ENCODE peak calls at places on chromosomes 2 and 18, in six cellular contexts. One of them, this sample, is unnamed.

GRCh38 chr2:101116841-101117552 is 34.2 kb downstream of the TBC1D8 start:
- DNase-seq in heart right ventricle: no peak
- DNase-seq in WTC11: no peak
- DNase-seq in spleen: no peak
- DNase-seq in DND-41: no peak
- DNase-seq in BJ: no peak
- DNase-seq in this sample: no peak

GRCh38 chr18:8450898-8451665 is 158.2 kb upstream of the RAB12 start:
- DNase-seq in BJ: no peak
- DNase-seq in heart right ventricle: peak; percentile 39
- DNase-seq in WTC11: peak; percentile 23
- DNase-seq in spleen: peak; percentile 81
- DNase-seq in DND-41: no peak
- DNase-seq in this sample: no peak

GRCh38 chr18:55265916-55266488 is 306.7 kb upstream of the CCDC68 start:
- DNase-seq in BJ: no peak
- DNase-seq in WTC11: no peak
- DNase-seq in DND-41: no peak
- DNase-seq in spleen: no peak
- DNase-seq in heart right ventricle: no peak
- DNase-seq in this sample: no peak

GRCh38 chr18:55688066-55688465 is 100.1 kb upstream of the TCF4 start:
- DNase-seq in WTC11: no peak
- DNase-seq in BJ: no peak
- DNase-seq in spleen: no peak
- DNase-seq in heart right ventricle: no peak
- DNase-seq in DND-41: no peak
- DNase-seq in this sample: no peak

GRCh38 chr2:118854507-118855300 is 7.3 kb upstream of the EN1 start:
- DNase-seq in spleen: no peak
- DNase-seq in heart right ventricle: no peak
- DNase-seq in WTC11: no peak
- DNase-seq in BJ: no peak
- DNase-seq in DND-41: no peak
- DNase-seq in this sample: no peak

GRCh38 chr2:68938938-68939337 is 13.8 kb downstream of the GKN2 start:
- DNase-seq in BJ: no peak
- DNase-seq in heart right ventricle: no peak
- DNase-seq in spleen: no peak
- DNase-seq in WTC11: no peak
- DNase-seq in DND-41: no peak
- DNase-seq in this sample: no peak

GRCh38 chr2:74887445-74887951 is 53.6 kb downstream of the HK2 start:
- DNase-seq in BJ: peak; percentile 68
- DNase-seq in WTC11: no peak
- DNase-seq in heart right ventricle: no peak
- DNase-seq in spleen: no peak
- DNase-seq in DND-41: no peak
- DNase-seq in this sample: no peak

GRCh38 chr2:158619496-158619895 is 162.7 kb downstream of the PKP4 start:
- DNase-seq in BJ: no peak
- DNase-seq in WTC11: no peak
- DNase-seq in DND-41: no peak
- DNase-seq in spleen: no peak
- DNase-seq in heart right ventricle: no peak
- DNase-seq in this sample: no peak

GRCh38 chr2:206176128-206176527 is 16.4 kb downstream of the EEF1B2 start:
- DNase-seq in spleen: no peak
- DNase-seq in WTC11: no peak
- DNase-seq in DND-41: no peak
- DNase-seq in heart right ventricle: no peak
- DNase-seq in BJ: no peak
- DNase-seq in this sample: no peak

GRCh38 chr2:239813261-239814135 is 211.6 kb downstream of the NDUFA10 start:
- DNase-seq in BJ: no peak
- DNase-seq in spleen: peak; percentile 58
- DNase-seq in WTC11: peak; percentile 5
- DNase-seq in heart right ventricle: no peak
- DNase-seq in DND-41: peak; percentile 26
- DNase-seq in this sample: peak; percentile 86

GRCh38 chr18:69469444-69469919 is 68.8 kb downstream of the DOK6 start:
- DNase-seq in WTC11: peak; percentile 62
- DNase-seq in heart right ventricle: no peak
- DNase-seq in BJ: no peak
- DNase-seq in spleen: no peak
- DNase-seq in DND-41: peak; percentile 31
- DNase-seq in this sample: no peak

GRCh38 chr2:12412898-12413305 is 303.8 kb upstream of the TRIB2 start:
- DNase-seq in DND-41: peak; percentile 84
- DNase-seq in heart right ventricle: no peak
- DNase-seq in WTC11: no peak
- DNase-seq in spleen: no peak
- DNase-seq in BJ: no peak
- DNase-seq in this sample: no peak

GRCh38 chr18:7568426-7568825 is 1.3 kb downstream of the PTPRM start:
- DNase-seq in DND-41: no peak
- DNase-seq in BJ: no peak
- DNase-seq in heart right ventricle: peak; percentile 56
- DNase-seq in spleen: peak; percentile 82
- DNase-seq in WTC11: peak; percentile 70
- DNase-seq in this sample: peak; percentile 89

GRCh38 chr2:192885569-192886160 is 690.9 kb upstream of the TMEFF2 start:
- DNase-seq in spleen: no peak
- DNase-seq in heart right ventricle: no peak
- DNase-seq in WTC11: no peak
- DNase-seq in BJ: no peak
- DNase-seq in DND-41: no peak
- DNase-seq in this sample: no peak

GRCh38 chr2:31331156-31331555 is 83.4 kb downstream of the XDH start:
- DNase-seq in BJ: no peak
- DNase-seq in heart right ventricle: no peak
- DNase-seq in WTC11: no peak
- DNase-seq in spleen: no peak
- DNase-seq in DND-41: peak; percentile 21
- DNase-seq in this sample: no peak

GRCh38 chr2:177335917-177336450 is 56.6 kb upstream of the AGPS start:
- DNase-seq in spleen: no peak
- DNase-seq in WTC11: no peak
- DNase-seq in DND-41: no peak
- DNase-seq in heart right ventricle: no peak
- DNase-seq in BJ: no peak
- DNase-seq in this sample: no peak

GRCh38 chr18:75132931-75133525 is 75.9 kb downstream of the PTGR3 start:
- DNase-seq in spleen: peak; percentile 41
- DNase-seq in DND-41: no peak
- DNase-seq in WTC11: no peak
- DNase-seq in heart right ventricle: no peak
- DNase-seq in BJ: no peak
- DNase-seq in this sample: no peak

GRCh38 chr2:17864676-17865075 is 13.8 kb upstream of the KCNS3 start:
- DNase-seq in heart right ventricle: no peak
- DNase-seq in WTC11: no peak
- DNase-seq in spleen: no peak
- DNase-seq in DND-41: no peak
- DNase-seq in BJ: no peak
- DNase-seq in this sample: no peak

GRCh38 chr2:70305531-70305930 is 3.7 kb upstream of the FAM136A start:
- DNase-seq in DND-41: no peak
- DNase-seq in heart right ventricle: no peak
- DNase-seq in WTC11: no peak
- DNase-seq in spleen: no peak
- DNase-seq in BJ: no peak
- DNase-seq in this sample: no peak

DNA sequence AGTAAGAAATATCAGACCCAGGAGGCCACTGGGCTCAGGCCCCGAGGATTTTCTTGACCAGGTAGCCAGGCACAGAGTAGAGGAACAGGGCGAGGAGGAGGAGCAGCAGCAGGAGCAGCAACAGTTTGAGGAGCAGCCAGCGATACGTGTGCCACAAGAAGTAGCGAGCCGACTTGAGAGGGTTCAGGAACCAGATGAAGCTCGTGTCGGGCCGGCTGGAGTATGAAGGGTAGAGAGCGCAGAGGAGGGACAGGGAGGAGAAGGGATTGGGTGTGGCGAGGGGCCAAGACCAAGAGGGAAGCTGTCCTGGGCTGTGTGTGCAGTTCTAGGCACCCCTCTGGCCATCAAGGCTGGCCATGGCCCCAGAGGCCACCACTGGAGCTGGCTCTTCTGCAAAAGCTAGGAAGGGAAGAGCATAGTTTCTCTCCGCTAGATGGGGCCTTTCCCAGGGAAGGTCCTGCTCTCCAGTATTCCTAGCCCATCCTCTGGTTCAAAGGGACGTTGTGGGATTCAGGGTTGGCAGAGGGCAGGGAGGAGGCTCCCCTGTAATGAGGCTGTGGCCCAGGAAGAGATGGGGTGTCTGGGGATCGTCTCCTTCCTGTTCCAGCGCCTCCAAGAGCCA is 17.8 kb downstream of the OTOF start:
- DNase-seq in BJ: no peak
- DNase-seq in DND-41: no peak
- DNase-seq in spleen: peak; percentile 64
- DNase-seq in heart right ventricle: no peak
- DNase-seq in WTC11: no peak
- DNase-seq in this sample: no peak
- TF ChIP-seq CTCF in BJ: peak; percentile 27
- TF ChIP-seq CTCF in DND-41: no peak
- TF ChIP-seq CTCF in spleen: no peak
- TF ChIP-seq CTCF in heart right ventricle: no peak
- TF ChIP-seq CTCF in WTC11: no peak
- TF ChIP-seq CTCF in this sample: no peak

DNA sequence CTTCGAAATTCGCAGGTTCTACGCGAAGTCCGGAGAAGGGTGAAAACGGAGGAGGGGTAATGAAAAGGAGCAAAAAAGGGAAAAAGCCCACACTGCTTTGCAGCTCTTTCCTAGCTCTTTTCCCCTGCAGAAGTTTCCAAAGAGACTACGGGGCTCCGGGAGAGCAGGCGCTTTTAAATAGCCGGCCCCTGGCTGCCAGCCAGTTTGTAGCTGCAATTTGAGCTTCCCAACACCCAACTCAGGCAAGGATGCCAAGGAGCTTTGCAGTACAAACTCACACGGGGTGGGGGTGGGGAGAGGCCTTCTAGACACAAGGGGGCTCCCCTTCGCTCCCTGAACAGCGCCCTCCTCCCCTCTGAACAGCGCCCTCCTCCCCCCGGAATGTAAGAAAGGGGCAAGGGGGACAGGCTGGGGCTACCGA is at the start of gene IGFBP5:
- DNase-seq in BJ: no peak
- DNase-seq in heart right ventricle: peak; percentile 91
- DNase-seq in spleen: no peak
- DNase-seq in DND-41: no peak
- DNase-seq in WTC11: peak; percentile 70
- DNase-seq in this sample: no peak
- TF ChIP-seq CTCF in BJ: peak; percentile 34
- TF ChIP-seq CTCF in heart right ventricle: peak; percentile 39
- TF ChIP-seq CTCF in spleen: no peak
- TF ChIP-seq CTCF in DND-41: no peak
- TF ChIP-seq CTCF in WTC11: no peak
- TF ChIP-seq CTCF in this sample: peak; percentile 53

GRCh38 chr2:27663463-27664244 is at the start of the genes SLC4A1AP and SUPT7L:
- DNase-seq in DND-41: peak; percentile 76
- DNase-seq in spleen: peak; percentile 87
- DNase-seq in WTC11: peak; percentile 66
- DNase-seq in BJ: peak; percentile 44
- DNase-seq in heart right ventricle: peak; percentile 48
- DNase-seq in this sample: no peak
- TF ChIP-seq CTCF in DND-41: no peak
- TF ChIP-seq CTCF in spleen: no peak
- TF ChIP-seq CTCF in WTC11: no peak
- TF ChIP-seq CTCF in BJ: no peak
- TF ChIP-seq CTCF in heart right ventricle: no peak
- TF ChIP-seq CTCF in this sample: peak; percentile 51

GRCh38 chr2:661215-661635 is 16.0 kb downstream of the TMEM18 start:
- DNase-seq in BJ: no peak
- DNase-seq in WTC11: no peak
- DNase-seq in spleen: no peak
- DNase-seq in DND-41: no peak
- DNase-seq in heart right ventricle: no peak
- DNase-seq in this sample: no peak
- TF ChIP-seq CTCF in BJ: no peak
- TF ChIP-seq CTCF in WTC11: no peak
- TF ChIP-seq CTCF in spleen: no peak
- TF ChIP-seq CTCF in DND-41: no peak
- TF ChIP-seq CTCF in heart right ventricle: no peak
- TF ChIP-seq CTCF in this sample: no peak